ENCODE peak calls at places on chromosomes 13 and 19, in ten cellular contexts. U is MM.1S; N is AG10803; H is adipocyte; K is aorta; V is SK-N-SH; Q is WERI-Rb-1; B is mammary epithelial cell; F is effector memory CD4-positive, alpha-beta T cell; P is SJCRH30. R is an unnamed sample.

GRCh38 chr19:57712222-57712621 is 3.2 kb upstream of the ZNF154 start:
- DNase-seq in F (no peak), K (no peak), H (no peak), B (no peak), P (no peak), N (no peak), Q (no peak), U (no peak), V (no peak), R (no peak)

GRCh38 chr13:19998960-19999359 is 40.4 kb downstream of the ZMYM2 start:
- DNase-seq in F (no peak), B (no peak), Q (no peak), N (no peak), K (no peak), V (no peak), P (no peak), U (no peak), H (no peak), R (no peak)

GRCh38 chr13:86757236-86757978 is 913.8 kb upstream of the SLITRK5 start:
- DNase-seq in Q (no peak), F (peak), P (no peak), H (no peak), N (no peak), U (peak), K (no peak), V (no peak), B (peak), R (peak)

GRCh38 chr13:87235621-87236020 is 435.6 kb upstream of the SLITRK5 start:
- DNase-seq in V (no peak), U (no peak), F (no peak), P (no peak), K (no peak), N (no peak), B (no peak), H (no peak), Q (no peak), R (no peak)

GRCh38 chr13:85140192-85140591 is 659.0 kb downstream of the SLITRK6 start:
- DNase-seq in P (no peak), U (no peak), F (no peak), Q (no peak), V (no peak), N (no peak), K (no peak), H (no peak), B (peak), R (no peak)

GRCh38 chr19:409006-409514 is at the start of gene C2CD4C:
- DNase-seq in P (no peak), V (peak), B (no peak), F (no peak), N (no peak), H (peak), Q (peak), U (no peak), K (peak), R (peak)

GRCh38 chr13:35631666-35632065 is 155.2 kb upstream of the MAB21L1 start:
- DNase-seq in K (no peak), B (no peak), V (no peak), H (no peak), P (no peak), U (no peak), N (no peak), Q (no peak), F (no peak), R (no peak)

GRCh38 chr13:35518337-35518736 is 41.8 kb upstream of the MAB21L1 start:
- DNase-seq in U (no peak), F (no peak), H (no peak), B (no peak), P (no peak), K (no peak), N (no peak), Q (no peak), V (no peak), R (no peak)

GRCh38 chr19:38013913-38014575 is 107.0 kb downstream of the SIPA1L3 start:
- DNase-seq in Q (no peak), K (no peak), V (no peak), H (no peak), P (no peak), B (no peak), U (no peak), F (no peak), N (no peak), R (no peak)

GRCh38 chr13:107124129-107124718 is 556.3 kb upstream of the ARGLU1 start:
- DNase-seq in K (no peak), F (no peak), B (no peak), Q (no peak), H (peak), U (peak), N (peak), V (peak), P (no peak), R (no peak)

GRCh38 chr13:38880397-38880796 is 110.2 kb downstream of the STOML3 start:
- DNase-seq in H (no peak), F (no peak), B (no peak), K (no peak), P (no peak), U (no peak), N (no peak), V (no peak), Q (no peak), R (no peak)

GRCh38 chr19:39276740-39277139 is 8.5 kb downstream of the IFNL2 start:
- DNase-seq in K (no peak), V (no peak), B (no peak), P (no peak), Q (no peak), N (no peak), F (no peak), U (no peak), H (no peak), R (no peak)

GRCh38 chr19:36456831-36457230 is 32.5 kb downstream of the ZNF566 start:
- DNase-seq in B (no peak), P (no peak), U (no peak), F (no peak), H (no peak), Q (no peak), N (no peak), V (no peak), K (no peak), R (no peak)
- H3K4me3 ChIP-seq in B (no peak), P (no peak), U (no peak), F (no peak), H (peak), Q (no peak), N (no peak), V (no peak), K (no peak), R (no peak)

GRCh38 chr13:110869805-110870706 is 44.8 kb downstream of the ANKRD10 start:
- DNase-seq in U (no peak), V (peak), F (no peak), Q (no peak), K (peak), H (peak), B (peak), P (peak), N (peak), R (peak)
- H3K4me3 ChIP-seq in U (peak), V (peak), F (no peak), Q (no peak), K (no peak), H (peak), B (peak), P (peak), N (peak), R (no peak)

GRCh38 chr19:47357788-47358680 is 8.9 kb downstream of the DHX34 start:
- DNase-seq in F (no peak), P (no peak), V (peak), K (no peak), Q (peak), U (no peak), B (no peak), N (no peak), H (no peak), R (peak)
- H3K4me3 ChIP-seq in F (no peak), P (no peak), V (no peak), K (no peak), Q (no peak), U (no peak), B (no peak), N (no peak), H (no peak), R (no peak)

GRCh38 chr13:110262494-110262893 is 44.5 kb downstream of the COL4A1 start:
- DNase-seq in B (no peak), V (no peak), P (no peak), K (no peak), Q (no peak), U (no peak), N (no peak), F (no peak), H (no peak), R (peak)
- H3K4me3 ChIP-seq in B (no peak), V (no peak), P (no peak), K (no peak), Q (no peak), U (no peak), N (no peak), F (no peak), H (no peak), R (no peak)

GRCh38 chr19:41991025-41991424 is 3.0 kb downstream of the ATP1A3 start:
- DNase-seq in H (no peak), V (no peak), N (no peak), K (no peak), F (no peak), P (no peak), Q (peak), B (no peak), U (no peak), R (no peak)

GRCh38 chr19:41995959-41996797 is 2.1 kb upstream of the ATP1A3 start:
- DNase-seq in V (peak), H (no peak), Q (peak), P (peak), B (no peak), F (no peak), U (no peak), N (no peak), K (no peak), R (peak)

GRCh38 chr19:41994994-41995958 is 1.2 kb upstream of the ATP1A3 start:
- DNase-seq in B (no peak), H (no peak), P (no peak), V (no peak), K (no peak), F (no peak), U (no peak), Q (no peak), N (no peak), R (no peak)

GRCh38 chr19:41994521-41994971 is 516 bp upstream of the ATP1A3 start:
- DNase-seq in U (no peak), F (no peak), V (peak), H (no peak), N (no peak), B (no peak), Q (peak), K (no peak), P (peak), R (no peak)

GRCh38 chr19:41993612-41994483 is at the start of gene ATP1A3:
- DNase-seq in F (peak), Q (peak), N (peak), K (no peak), H (peak), V (peak), U (peak), B (peak), P (peak), R (peak)
- H3K4me3 ChIP-seq in F (peak), Q (peak), N (no peak), K (no peak), H (no peak), V (peak), U (peak), B (no peak), P (peak), R (no peak)

DNA sequence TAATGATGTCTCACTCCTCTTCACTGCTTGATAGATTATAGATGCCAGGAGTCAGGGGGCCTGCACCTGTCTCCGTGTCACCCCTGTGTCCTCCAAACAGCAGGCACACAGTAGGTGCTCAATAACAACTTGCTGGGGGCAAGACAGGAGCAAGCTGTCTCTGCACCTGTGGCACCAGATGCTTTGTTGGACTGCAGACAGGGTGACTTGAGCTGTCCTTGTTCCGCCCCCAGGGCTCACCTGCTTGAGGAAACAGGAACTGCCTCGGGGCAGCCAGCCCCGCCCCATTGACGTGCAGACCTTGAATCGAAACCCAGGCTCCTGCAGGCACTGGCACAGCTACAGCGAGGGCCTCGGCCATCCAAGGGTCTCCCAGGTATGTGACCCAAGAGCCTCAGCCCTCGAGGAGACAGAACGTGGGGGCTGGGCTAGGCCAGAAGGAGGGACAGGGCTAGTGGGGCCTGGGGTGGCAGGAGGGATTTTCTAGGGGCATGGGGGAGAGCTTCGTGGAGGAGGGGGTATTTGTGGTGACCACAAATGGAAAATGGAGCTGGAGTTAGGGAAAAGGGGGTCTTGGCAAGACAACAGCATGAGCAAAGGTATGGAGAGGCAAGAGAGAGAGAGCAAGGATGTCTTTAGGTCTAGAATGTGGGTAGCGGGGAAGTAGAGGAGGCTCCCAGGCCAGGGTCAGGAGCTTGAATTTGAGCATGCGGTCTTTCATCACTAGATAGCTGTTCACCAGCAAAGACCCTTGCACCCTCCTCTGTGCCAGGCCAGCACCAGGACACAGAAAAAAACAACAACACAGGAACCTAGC is at the start of gene HSH2D:
- DNase-seq in B (peak), H (no peak), N (no peak), V (no peak), F (peak), Q (no peak), K (peak), P (no peak), U (peak), R (peak)
- H3K4me3 ChIP-seq in B (no peak), H (no peak), N (no peak), V (no peak), F (peak), Q (no peak), K (no peak), P (no peak), U (peak), R (no peak)

GRCh38 chr19:18606281-18607221 is at the start of gene CRLF1:
- DNase-seq in U (no peak), B (no peak), Q (no peak), N (no peak), K (no peak), F (no peak), H (peak), P (no peak), V (peak), R (peak)
- H3K4me3 ChIP-seq in U (no peak), B (peak), Q (peak), N (no peak), K (no peak), F (no peak), H (peak), P (peak), V (no peak), R (no peak)

DNA sequence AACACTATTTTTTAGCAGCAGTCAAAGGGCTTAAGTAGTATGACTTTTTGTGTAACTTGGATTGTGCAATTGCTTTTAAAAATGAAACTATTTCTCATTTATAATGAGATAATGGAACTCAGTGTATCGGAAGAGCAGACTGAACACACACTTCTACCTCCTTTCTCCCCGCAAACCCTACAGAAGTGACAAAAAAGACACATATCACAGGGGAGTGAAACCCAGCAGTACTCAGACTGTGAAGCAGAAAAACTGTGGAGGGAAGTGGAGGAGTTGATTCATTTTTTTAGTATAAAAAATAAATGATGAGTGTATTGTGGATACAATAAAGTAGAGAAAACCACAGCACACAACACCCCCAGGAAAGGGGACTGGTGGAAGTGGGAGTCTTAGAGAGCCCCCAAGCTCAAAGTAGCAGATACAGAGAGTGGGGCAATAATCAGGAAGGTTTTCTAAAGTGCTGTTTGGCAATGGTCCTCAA is 9.7 kb downstream of the LPAR6 start:
- DNase-seq in B (no peak), Q (no peak), H (peak), V (no peak), K (no peak), N (peak), U (no peak), P (no peak), F (no peak), R (no peak)
- H3K4me3 ChIP-seq in B (no peak), Q (no peak), H (peak), V (no peak), K (no peak), N (peak), U (no peak), P (no peak), F (peak), R (no peak)

R was measured in endodermal cell.